ENCODE peak calls at places on chromosomes 4 and X, in nine cellular contexts. W is HS-27A; J is lower leg skin; T is activated CD4-positive, alpha-beta T cell treated with anti-CD3 and anti-CD28 coated beads, Interleukin-2, amount 10 ng/mL, durations not matched to agents 7 days and 5 days; E is stimulated activated naive CD8-positive, alpha-beta T cell treated with anti-CD3 and anti-CD28 coated beads, Interleukin-15, Interleukin-2, amounts not matched to agents 100 U/mL and 50 U/mL, for 24 hours; H is breast epithelium; F is stimulated activated CD4-positive, alpha-beta T cell treated with anti-CD3 and anti-CD28 coated beads, TNF-alpha, amount 100 ng/mL, for 1 hour; L is mucosa of descending colon; G is sciatic nerve. D is an unnamed sample.
A peak's percentile ranks its signal among the peaks of the same experiment; 100 is the strongest.

GRCh38 chrX:112643721-112644120 is 36.0 kb downstream of the LHFPL1 start:
- DNase-seq in W (no peak), J (no peak), T (no peak), E (no peak), H (no peak), F (no peak), L (no peak), G (no peak), D (no peak)

GRCh38 chrX:152902502-152902820 is 4.6 kb downstream of the ZNF185 start:
- DNase-seq in W (no peak), J (no peak), T (no peak), E (no peak), H (no peak), F (no peak), L (peak; percentile 10), G (no peak), D (no peak)

GRCh38 chr4:137370206-137370633 is 162.1 kb downstream of the PCDH18 start:
- DNase-seq in W (no peak), J (no peak), T (no peak), E (no peak), H (no peak), F (no peak), L (no peak), G (no peak), D (peak; percentile 67)

GRCh38 chr4:24949970-24950369 is 37.1 kb upstream of the CCDC149 start:
- DNase-seq in W (no peak), J (no peak), T (no peak), E (no peak), H (no peak), F (no peak), L (no peak), G (no peak), D (no peak)

GRCh38 chr4:164779811-164780216 is 25.9 kb downstream of the SMIM31 start:
- DNase-seq in W (no peak), J (no peak), T (peak; percentile 37), E (peak; percentile 16), H (no peak), F (no peak), L (no peak), G (no peak), D (no peak)

GRCh38 chr4:26015133-26015651 is 101.2 kb downstream of the SMIM20 start:
- DNase-seq in W (peak; percentile 87), J (peak; percentile 90), T (no peak), E (no peak), H (peak; percentile 87), F (no peak), L (peak; percentile 69), G (peak; percentile 70), D (peak; percentile 80)

GRCh38 chr4:142009751-142010150 is 373.4 kb downstream of the IL15 start:
- DNase-seq in W (no peak), J (no peak), T (no peak), E (no peak), H (no peak), F (no peak), L (no peak), G (no peak), D (no peak)

GRCh38 chr4:7414736-7415510 is 19.8 kb downstream of the PSAPL1 start:
- DNase-seq in W (no peak), J (peak; percentile 78), T (no peak), E (no peak), H (no peak), F (no peak), L (no peak), G (no peak), D (no peak)

GRCh38 chr4:129345680-129346079 is 249.7 kb downstream of the C4orf33 start:
- DNase-seq in W (no peak), J (no peak), T (no peak), E (no peak), H (no peak), F (no peak), L (no peak), G (no peak), D (no peak)

GRCh38 chrX:40090050-40090804 is 7.5 kb downstream of the BCOR start:
- DNase-seq in W (no peak), J (no peak), T (no peak), E (no peak), H (no peak), F (no peak), L (peak; percentile 64), G (no peak), D (no peak)

GRCh38 chr4:99861120-99861905 is 32.9 kb downstream of the LAMTOR3 start:
- DNase-seq in W (no peak), J (no peak), T (no peak), E (no peak), H (no peak), F (no peak), L (no peak), G (no peak), D (no peak)

GRCh38 chr4:1239141-1239948 is 9.6 kb downstream of the CTBP1 start:
- DNase-seq in W (no peak), J (peak; percentile 83), T (no peak), E (no peak), H (no peak), F (no peak), L (peak; percentile 48), G (peak; percentile 57), D (no peak)

GRCh38 chr4:144817081-144817480 is 171.1 kb downstream of the HHIP start:
- DNase-seq in W (no peak), J (no peak), T (no peak), E (no peak), H (no peak), F (no peak), L (no peak), G (no peak), D (no peak)

GRCh38 chr4:2874861-2875260 is 31.2 kb downstream of the ADD1 start:
- DNase-seq in W (no peak), J (no peak), T (no peak), E (no peak), H (no peak), F (no peak), L (no peak), G (no peak), D (no peak)

GRCh38 chrX:39158801-39159657 is 357.8 kb downstream of the MID1IP1 start:
- DNase-seq in W (no peak), J (peak; percentile 26), T (no peak), E (no peak), H (no peak), F (no peak), L (no peak), G (no peak), D (no peak)

GRCh38 chr4:2007804-2008670 is 737 bp downstream of the NELFA start:
- DNase-seq in W (no peak), J (no peak), T (no peak), E (no peak), H (no peak), F (no peak), L (peak; percentile 57), G (peak; percentile 64), D (no peak)

GRCh38 chr4:182795446-182796238 is 121.5 kb downstream of the DCTD start:
- DNase-seq in W (no peak), J (no peak), T (no peak), E (no peak), H (no peak), F (no peak), L (no peak), G (no peak), D (no peak)

GRCh38 chrX:150298841-150299551 is 64.1 kb upstream of the MAMLD1 start:
- DNase-seq in W (no peak), J (no peak), T (no peak), E (no peak), H (no peak), F (no peak), L (no peak), G (no peak), D (no peak)

GRCh38 chr4:4585012-4585670 is 43.3 kb upstream of the STX18 start:
- DNase-seq in W (peak; percentile 30), J (peak; percentile 40), T (no peak), E (no peak), H (no peak), F (no peak), L (no peak), G (no peak), D (peak; percentile 51)

GRCh38 chr4:3673716-3674478 is 92.3 kb upstream of the ADRA2C start:
- DNase-seq in W (no peak), J (no peak), T (no peak), E (no peak), H (no peak), F (no peak), L (peak; percentile 19), G (no peak), D (no peak)

GRCh38 chr4:7813674-7814073 is 126.0 kb downstream of the AFAP1 start:
- DNase-seq in W (no peak), J (peak; percentile 25), T (no peak), E (no peak), H (no peak), F (no peak), L (no peak), G (no peak), D (peak; percentile 46)

GRCh38 chr4:109410776-109411175 is 22.8 kb upstream of the SEC24B start:
- DNase-seq in W (peak; percentile 7), J (no peak), T (no peak), E (no peak), H (no peak), F (no peak), L (no peak), G (no peak), D (no peak)

GRCh38 chrX:132041016-132041415 is 17.9 kb downstream of the STK26 start:
- DNase-seq in W (no peak), J (no peak), T (no peak), E (no peak), H (no peak), F (no peak), L (no peak), G (no peak), D (no peak)

GRCh38 chr4:153185453-153185852 is 18.8 kb upstream of the TRIM2 start:
- DNase-seq in W (no peak), J (no peak), T (no peak), E (no peak), H (no peak), F (no peak), L (no peak), G (no peak), D (no peak)

GRCh38 chrX:46912673-46913491 is 661 bp downstream of the JADE3 start:
- DNase-seq in W (no peak), J (no peak), T (peak; percentile 18), E (peak; percentile 48), H (no peak), F (no peak), L (peak; percentile 62), G (peak; percentile 59), D (no peak)

GRCh38 chr4:77158487-77158861 is 1.5 kb downstream of the CCNG2 start:
- DNase-seq in W (no peak), J (peak; percentile 84), T (no peak), E (peak; percentile 13), H (no peak), F (no peak), L (no peak), G (no peak), D (no peak)

GRCh38 chrX:150155396-150156048 is 207.6 kb upstream of the MAMLD1 start:
- DNase-seq in W (peak; percentile 68), J (no peak), T (no peak), E (no peak), H (no peak), F (no peak), L (peak; percentile 60), G (no peak), D (peak; percentile 10)

GRCh38 chrX:142977128-142977914 is 48.4 kb upstream of the SPANXN4 start:
- DNase-seq in W (no peak), J (no peak), T (no peak), E (no peak), H (no peak), F (no peak), L (no peak), G (no peak), D (no peak)

GRCh38 chr4:76550966-76551780 is 116.1 kb downstream of the SHROOM3 start:
- DNase-seq in W (no peak), J (no peak), T (no peak), E (no peak), H (no peak), F (no peak), L (no peak), G (no peak), D (no peak)

GRCh38 chr4:140876597-140877364 is 120.6 kb upstream of the TBC1D9 start:
- DNase-seq in W (no peak), J (no peak), T (no peak), E (no peak), H (no peak), F (no peak), L (no peak), G (no peak), D (peak; percentile 13)

GRCh38 chrX:137051978-137052640 is 18.3 kb upstream of the GPR101 start:
- DNase-seq in W (no peak), J (peak; percentile 88), T (peak; percentile 76), E (peak; percentile 80), H (no peak), F (peak; percentile 33), L (peak; percentile 60), G (peak; percentile 79), D (no peak)

D was measured in AG04450.